ENCODE peak calls at places on chromosomes 2 and 18, in eight cellular contexts. One of them, this sample, is unnamed.

GRCh38 chr2:117832905-117833613 is 18.6 kb downstream of the DDX18 start:
- DNase-seq in HCT116: no peak
- DNase-seq in IMR-90: peak
- DNase-seq in Panc1: no peak
- DNase-seq in upper lobe of right lung: no peak
- DNase-seq in left ventricle myocardium inferior: no peak
- DNase-seq in upper lobe of left lung: no peak
- DNase-seq in AG04450: no peak
- DNase-seq in this sample: peak

GRCh38 chr2:121570036-121570664 is 39.5 kb downstream of the RNU4ATAC start:
- DNase-seq in Panc1: no peak
- DNase-seq in upper lobe of right lung: no peak
- DNase-seq in HCT116: no peak
- DNase-seq in AG04450: no peak
- DNase-seq in IMR-90: no peak
- DNase-seq in upper lobe of left lung: no peak
- DNase-seq in left ventricle myocardium inferior: no peak
- DNase-seq in this sample: no peak

GRCh38 chr18:45910405-45911023 is 56.6 kb downstream of the EPG5 start:
- DNase-seq in Panc1: peak
- DNase-seq in HCT116: peak
- DNase-seq in upper lobe of left lung: peak
- DNase-seq in AG04450: peak
- DNase-seq in IMR-90: peak
- DNase-seq in left ventricle myocardium inferior: peak
- DNase-seq in upper lobe of right lung: no peak
- DNase-seq in this sample: peak

GRCh38 chr2:160510617-160511016 is 17.0 kb upstream of the RBMS1 start:
- DNase-seq in HCT116: no peak
- DNase-seq in left ventricle myocardium inferior: no peak
- DNase-seq in upper lobe of left lung: peak
- DNase-seq in upper lobe of right lung: no peak
- DNase-seq in AG04450: no peak
- DNase-seq in IMR-90: no peak
- DNase-seq in Panc1: no peak
- DNase-seq in this sample: no peak

GRCh38 chr18:29644276-29644675 is 1398.3 kb downstream of the DSC3 start:
- DNase-seq in HCT116: peak
- DNase-seq in upper lobe of right lung: no peak
- DNase-seq in AG04450: no peak
- DNase-seq in IMR-90: peak
- DNase-seq in left ventricle myocardium inferior: no peak
- DNase-seq in Panc1: no peak
- DNase-seq in upper lobe of left lung: no peak
- DNase-seq in this sample: no peak

GRCh38 chr2:44964704-44965343 is 23.3 kb downstream of the SIX3 start:
- DNase-seq in left ventricle myocardium inferior: no peak
- DNase-seq in Panc1: no peak
- DNase-seq in AG04450: no peak
- DNase-seq in HCT116: no peak
- DNase-seq in upper lobe of left lung: no peak
- DNase-seq in IMR-90: no peak
- DNase-seq in upper lobe of right lung: no peak
- DNase-seq in this sample: peak

GRCh38 chr2:12765203-12765602 is 48.5 kb downstream of the TRIB2 start:
- DNase-seq in IMR-90: peak
- DNase-seq in Panc1: no peak
- DNase-seq in left ventricle myocardium inferior: no peak
- DNase-seq in upper lobe of right lung: no peak
- DNase-seq in HCT116: no peak
- DNase-seq in upper lobe of left lung: no peak
- DNase-seq in AG04450: no peak
- DNase-seq in this sample: no peak

GRCh38 chr2:230932556-230933511 is 7.8 kb upstream of the GPR55 start:
- DNase-seq in HCT116: no peak
- DNase-seq in Panc1: no peak
- DNase-seq in upper lobe of left lung: peak
- DNase-seq in left ventricle myocardium inferior: peak
- DNase-seq in IMR-90: peak
- DNase-seq in upper lobe of right lung: no peak
- DNase-seq in AG04450: no peak
- DNase-seq in this sample: peak

GRCh38 chr2:240364582-240364960 is 70.9 kb upstream of the GPC1 start:
- DNase-seq in upper lobe of left lung: no peak
- DNase-seq in HCT116: no peak
- DNase-seq in Panc1: no peak
- DNase-seq in left ventricle myocardium inferior: peak
- DNase-seq in IMR-90: no peak
- DNase-seq in upper lobe of right lung: no peak
- DNase-seq in AG04450: no peak
- DNase-seq in this sample: no peak

GRCh38 chr2:145411493-145411892 is 891.6 kb upstream of the ZEB2 start:
- DNase-seq in upper lobe of right lung: no peak
- DNase-seq in upper lobe of left lung: no peak
- DNase-seq in left ventricle myocardium inferior: no peak
- DNase-seq in AG04450: no peak
- DNase-seq in Panc1: no peak
- DNase-seq in IMR-90: no peak
- DNase-seq in HCT116: no peak
- DNase-seq in this sample: no peak

GRCh38 chr2:37919631-37920032 is 5.5 kb upstream of the RMDN2 start:
- DNase-seq in AG04450: no peak
- DNase-seq in HCT116: no peak
- DNase-seq in upper lobe of left lung: no peak
- DNase-seq in upper lobe of right lung: no peak
- DNase-seq in IMR-90: no peak
- DNase-seq in left ventricle myocardium inferior: no peak
- DNase-seq in Panc1: no peak
- DNase-seq in this sample: no peak

GRCh38 chr18:47215554-47216138 is 35.8 kb downstream of the SKOR2 start:
- DNase-seq in Panc1: no peak
- DNase-seq in IMR-90: peak
- DNase-seq in left ventricle myocardium inferior: no peak
- DNase-seq in AG04450: peak
- DNase-seq in upper lobe of left lung: no peak
- DNase-seq in HCT116: peak
- DNase-seq in upper lobe of right lung: no peak
- DNase-seq in this sample: peak

GRCh38 chr18:40851014-40851429 is 1104.0 kb upstream of the PIK3C3 start:
- DNase-seq in upper lobe of left lung: peak
- DNase-seq in Panc1: no peak
- DNase-seq in HCT116: no peak
- DNase-seq in IMR-90: peak
- DNase-seq in left ventricle myocardium inferior: no peak
- DNase-seq in upper lobe of right lung: no peak
- DNase-seq in AG04450: no peak
- DNase-seq in this sample: no peak

GRCh38 chr2:217817466-217818292 is 185.1 kb downstream of the TNS1 start:
- DNase-seq in HCT116: no peak
- DNase-seq in upper lobe of right lung: no peak
- DNase-seq in left ventricle myocardium inferior: no peak
- DNase-seq in IMR-90: no peak
- DNase-seq in AG04450: no peak
- DNase-seq in Panc1: no peak
- DNase-seq in upper lobe of left lung: no peak
- DNase-seq in this sample: no peak

GRCh38 chr18:70390366-70391090 is 101.7 kb downstream of the SOCS6 start:
- DNase-seq in Panc1: no peak
- DNase-seq in AG04450: no peak
- DNase-seq in left ventricle myocardium inferior: no peak
- DNase-seq in upper lobe of right lung: no peak
- DNase-seq in HCT116: no peak
- DNase-seq in upper lobe of left lung: no peak
- DNase-seq in IMR-90: peak
- DNase-seq in this sample: no peak

GRCh38 chr2:104678181-104678580 is 175.7 kb upstream of the POU3F3 start:
- DNase-seq in IMR-90: no peak
- DNase-seq in upper lobe of right lung: no peak
- DNase-seq in Panc1: no peak
- DNase-seq in upper lobe of left lung: no peak
- DNase-seq in HCT116: no peak
- DNase-seq in AG04450: no peak
- DNase-seq in left ventricle myocardium inferior: no peak
- DNase-seq in this sample: no peak

DNA sequence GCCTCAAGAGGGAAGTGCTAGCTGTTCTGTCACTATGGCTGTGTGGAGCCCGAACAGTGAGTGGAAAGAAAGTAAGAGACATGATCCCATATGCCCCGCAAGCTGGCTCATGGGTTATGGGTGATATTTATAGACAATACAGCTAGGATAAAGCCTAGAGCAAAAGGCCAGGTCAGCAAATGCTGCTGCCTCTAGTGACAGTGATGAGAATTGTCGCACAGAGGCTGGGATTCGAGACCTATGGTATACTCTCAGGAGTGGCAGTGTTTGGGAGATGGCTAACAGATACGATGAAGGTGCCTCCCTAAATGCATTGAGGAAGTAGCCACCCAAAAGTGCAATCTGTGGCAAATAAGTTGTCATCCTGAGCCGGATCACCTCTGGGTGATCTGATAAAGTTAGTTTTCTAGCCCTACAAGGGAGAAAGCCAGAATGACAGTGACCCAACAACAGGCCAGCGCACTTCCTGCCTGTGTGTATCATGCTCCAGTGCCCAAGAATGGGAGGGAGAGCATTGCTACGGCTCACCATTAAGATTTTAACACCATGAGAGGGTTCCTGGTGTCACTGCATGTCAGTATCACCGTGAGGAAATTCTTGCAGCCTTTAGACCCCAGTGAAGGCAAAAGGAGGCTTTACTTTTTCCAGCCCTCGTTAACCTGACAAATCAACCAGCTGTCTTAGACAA is 92.3 kb upstream of the TGFA start:
- DNase-seq in left ventricle myocardium inferior: no peak
- DNase-seq in HCT116: no peak
- DNase-seq in upper lobe of left lung: no peak
- DNase-seq in Panc1: no peak
- DNase-seq in AG04450: no peak
- DNase-seq in upper lobe of right lung: no peak
- DNase-seq in IMR-90: no peak
- DNase-seq in this sample: peak
- TF ChIP-seq CTCF in left ventricle myocardium inferior: peak
- TF ChIP-seq CTCF in HCT116: peak
- TF ChIP-seq CTCF in upper lobe of left lung: no peak
- TF ChIP-seq CTCF in Panc1: peak
- TF ChIP-seq CTCF in AG04450: no peak
- TF ChIP-seq CTCF in upper lobe of right lung: no peak
- TF ChIP-seq CTCF in IMR-90: peak
- TF ChIP-seq CTCF in this sample: peak

GRCh38 chr2:249538-250042 is 14.2 kb downstream of the SH3YL1 start:
- DNase-seq in HCT116: no peak
- DNase-seq in IMR-90: no peak
- DNase-seq in upper lobe of left lung: no peak
- DNase-seq in left ventricle myocardium inferior: no peak
- DNase-seq in AG04450: no peak
- DNase-seq in Panc1: no peak
- DNase-seq in upper lobe of right lung: no peak
- DNase-seq in this sample: no peak

GRCh38 chr2:248724-249123 is 15.1 kb downstream of the SH3YL1 start:
- DNase-seq in Panc1: no peak
- DNase-seq in IMR-90: no peak
- DNase-seq in left ventricle myocardium inferior: no peak
- DNase-seq in upper lobe of left lung: no peak
- DNase-seq in HCT116: no peak
- DNase-seq in AG04450: no peak
- DNase-seq in upper lobe of right lung: no peak
- DNase-seq in this sample: no peak

GRCh38 chr2:244547-244946 is 19.3 kb downstream of the SH3YL1 start:
- DNase-seq in HCT116: no peak
- DNase-seq in upper lobe of left lung: no peak
- DNase-seq in AG04450: no peak
- DNase-seq in left ventricle myocardium inferior: no peak
- DNase-seq in upper lobe of right lung: no peak
- DNase-seq in Panc1: no peak
- DNase-seq in IMR-90: no peak
- DNase-seq in this sample: no peak

GRCh38 chr2:246489-247145 is 17.2 kb downstream of the SH3YL1 start:
- DNase-seq in upper lobe of right lung: no peak
- DNase-seq in left ventricle myocardium inferior: no peak
- DNase-seq in HCT116: peak
- DNase-seq in Panc1: peak
- DNase-seq in upper lobe of left lung: no peak
- DNase-seq in IMR-90: peak
- DNase-seq in AG04450: peak
- DNase-seq in this sample: peak
- H3K27ac ChIP-seq in upper lobe of right lung: no peak
- H3K27ac ChIP-seq in left ventricle myocardium inferior: no peak
- H3K27ac ChIP-seq in HCT116: no peak
- H3K27ac ChIP-seq in Panc1: no peak
- H3K27ac ChIP-seq in upper lobe of left lung: no peak
- H3K27ac ChIP-seq in IMR-90: peak
- H3K27ac ChIP-seq in AG04450: peak
- H3K27ac ChIP-seq in this sample: no peak

GRCh38 chr2:95165371-95166064 is at the start of gene ZNF2:
- DNase-seq in IMR-90: peak
- DNase-seq in upper lobe of left lung: peak
- DNase-seq in Panc1: peak
- DNase-seq in HCT116: peak
- DNase-seq in AG04450: peak
- DNase-seq in upper lobe of right lung: peak
- DNase-seq in left ventricle myocardium inferior: peak
- DNase-seq in this sample: peak
- TF ChIP-seq CTCF in IMR-90: no peak
- TF ChIP-seq CTCF in upper lobe of left lung: no peak
- TF ChIP-seq CTCF in Panc1: no peak
- TF ChIP-seq CTCF in HCT116: no peak
- TF ChIP-seq CTCF in AG04450: no peak
- TF ChIP-seq CTCF in upper lobe of right lung: no peak
- TF ChIP-seq CTCF in left ventricle myocardium inferior: peak
- TF ChIP-seq CTCF in this sample: peak

GRCh38 chr2:133717497-133717896 is 149.2 kb upstream of the NCKAP5 start:
- DNase-seq in IMR-90: no peak
- DNase-seq in AG04450: no peak
- DNase-seq in upper lobe of right lung: no peak
- DNase-seq in left ventricle myocardium inferior: no peak
- DNase-seq in upper lobe of left lung: no peak
- DNase-seq in HCT116: no peak
- DNase-seq in Panc1: no peak
- DNase-seq in this sample: no peak
- H3K27ac ChIP-seq in IMR-90: no peak
- H3K27ac ChIP-seq in AG04450: no peak
- H3K27ac ChIP-seq in upper lobe of right lung: no peak
- H3K27ac ChIP-seq in left ventricle myocardium inferior: no peak
- H3K27ac ChIP-seq in upper lobe of left lung: no peak
- H3K27ac ChIP-seq in HCT116: no peak
- H3K27ac ChIP-seq in Panc1: no peak
- H3K27ac ChIP-seq in this sample: no peak

GRCh38 chr2:65387017-65387416 is 45.4 kb downstream of the SPRED2 start:
- DNase-seq in HCT116: no peak
- DNase-seq in left ventricle myocardium inferior: no peak
- DNase-seq in Panc1: no peak
- DNase-seq in IMR-90: no peak
- DNase-seq in upper lobe of right lung: no peak
- DNase-seq in AG04450: no peak
- DNase-seq in upper lobe of left lung: no peak
- DNase-seq in this sample: no peak
- TF ChIP-seq CTCF in HCT116: no peak
- TF ChIP-seq CTCF in left ventricle myocardium inferior: peak
- TF ChIP-seq CTCF in Panc1: no peak
- TF ChIP-seq CTCF in IMR-90: no peak
- TF ChIP-seq CTCF in upper lobe of right lung: no peak
- TF ChIP-seq CTCF in AG04450: no peak
- TF ChIP-seq CTCF in upper lobe of left lung: no peak
- TF ChIP-seq CTCF in this sample: peak

This sample was measured in endodermal cell.